ENCODE peak calls at places on chromosomes 1 and 21, in ten cellular contexts. One of them, this sample, is unnamed.

GRCh38 chr1:17168480-17168878 is 36.4 kb upstream of the PADI1 start:
- DNase-seq in astrocyte of the spinal cord: peak; percentile 91
- DNase-seq in choroid plexus epithelial cell: peak; percentile 76
- DNase-seq in WERI-Rb-1: no peak
- DNase-seq in fibroblast of mammary gland: peak; percentile 52
- DNase-seq in fibroblast of lung: peak; percentile 48
- DNase-seq in A549: no peak
- DNase-seq in GM06990: no peak
- DNase-seq in endodermal cell: no peak
- DNase-seq in K562: no peak
- DNase-seq in this sample: peak; percentile 70

GRCh38 chr1:7432102-7432895 is 338.8 kb upstream of the VAMP3 start:
- DNase-seq in endodermal cell: no peak
- DNase-seq in K562: no peak
- DNase-seq in fibroblast of lung: no peak
- DNase-seq in fibroblast of mammary gland: no peak
- DNase-seq in GM06990: no peak
- DNase-seq in WERI-Rb-1: no peak
- DNase-seq in astrocyte of the spinal cord: no peak
- DNase-seq in A549: no peak
- DNase-seq in choroid plexus epithelial cell: no peak
- DNase-seq in this sample: no peak

GRCh38 chr1:23745515-23745914 is 2.2 kb downstream of the ELOA start:
- DNase-seq in WERI-Rb-1: no peak
- DNase-seq in endodermal cell: no peak
- DNase-seq in fibroblast of mammary gland: peak; percentile 59
- DNase-seq in K562: peak; percentile 63
- DNase-seq in GM06990: no peak
- DNase-seq in choroid plexus epithelial cell: peak; percentile 70
- DNase-seq in fibroblast of lung: peak; percentile 58
- DNase-seq in A549: peak; percentile 74
- DNase-seq in astrocyte of the spinal cord: peak; percentile 18
- DNase-seq in this sample: peak; percentile 56

GRCh38 chr1:244096691-244097090 is 45.6 kb downstream of the ZBTB18 start:
- DNase-seq in choroid plexus epithelial cell: no peak
- DNase-seq in K562: no peak
- DNase-seq in GM06990: no peak
- DNase-seq in fibroblast of lung: no peak
- DNase-seq in WERI-Rb-1: no peak
- DNase-seq in fibroblast of mammary gland: no peak
- DNase-seq in A549: no peak
- DNase-seq in endodermal cell: no peak
- DNase-seq in astrocyte of the spinal cord: no peak
- DNase-seq in this sample: no peak

GRCh38 chr1:207152792-207153434 is 48.9 kb downstream of the C4BPA start:
- DNase-seq in fibroblast of lung: no peak
- DNase-seq in A549: no peak
- DNase-seq in K562: peak; percentile 20
- DNase-seq in GM06990: no peak
- DNase-seq in astrocyte of the spinal cord: no peak
- DNase-seq in endodermal cell: peak; percentile 52
- DNase-seq in choroid plexus epithelial cell: no peak
- DNase-seq in WERI-Rb-1: no peak
- DNase-seq in fibroblast of mammary gland: no peak
- DNase-seq in this sample: no peak

GRCh38 chr1:234772345-234773147 is 162.6 kb upstream of the IRF2BP2 start:
- DNase-seq in fibroblast of mammary gland: peak; percentile 98
- DNase-seq in WERI-Rb-1: peak; percentile 73
- DNase-seq in fibroblast of lung: peak; percentile 96
- DNase-seq in K562: peak; percentile 88
- DNase-seq in GM06990: peak; percentile 84
- DNase-seq in astrocyte of the spinal cord: peak; percentile 99
- DNase-seq in endodermal cell: peak; percentile 79
- DNase-seq in choroid plexus epithelial cell: peak; percentile 99
- DNase-seq in A549: peak; percentile 98
- DNase-seq in this sample: peak; percentile 98

GRCh38 chr1:42142894-42143675 is 10.1 kb upstream of the GUCA2B start:
- DNase-seq in choroid plexus epithelial cell: peak; percentile 7
- DNase-seq in fibroblast of lung: no peak
- DNase-seq in A549: no peak
- DNase-seq in fibroblast of mammary gland: peak; percentile 6
- DNase-seq in GM06990: no peak
- DNase-seq in WERI-Rb-1: no peak
- DNase-seq in endodermal cell: peak; percentile 37
- DNase-seq in K562: no peak
- DNase-seq in astrocyte of the spinal cord: no peak
- DNase-seq in this sample: peak; percentile 36

GRCh38 chr1:235366286-235366685 is 941 bp upstream of the TBCE start:
- DNase-seq in choroid plexus epithelial cell: no peak
- DNase-seq in GM06990: no peak
- DNase-seq in K562: peak; percentile 62
- DNase-seq in endodermal cell: no peak
- DNase-seq in WERI-Rb-1: peak; percentile 7
- DNase-seq in A549: no peak
- DNase-seq in fibroblast of mammary gland: no peak
- DNase-seq in fibroblast of lung: no peak
- DNase-seq in astrocyte of the spinal cord: no peak
- DNase-seq in this sample: no peak

GRCh38 chr1:28862571-28863403 is 50.8 kb downstream of the OPRD1 start:
- DNase-seq in astrocyte of the spinal cord: no peak
- DNase-seq in K562: no peak
- DNase-seq in A549: no peak
- DNase-seq in fibroblast of mammary gland: no peak
- DNase-seq in endodermal cell: no peak
- DNase-seq in GM06990: no peak
- DNase-seq in fibroblast of lung: no peak
- DNase-seq in WERI-Rb-1: no peak
- DNase-seq in choroid plexus epithelial cell: no peak
- DNase-seq in this sample: no peak

GRCh38 chr1:202105571-202106339 is 17.0 kb upstream of the GPR37L1 start:
- DNase-seq in astrocyte of the spinal cord: peak; percentile 61
- DNase-seq in K562: peak; percentile 92
- DNase-seq in A549: peak; percentile 91
- DNase-seq in fibroblast of lung: peak; percentile 40
- DNase-seq in endodermal cell: peak; percentile 94
- DNase-seq in WERI-Rb-1: peak; percentile 92
- DNase-seq in GM06990: no peak
- DNase-seq in fibroblast of mammary gland: no peak
- DNase-seq in choroid plexus epithelial cell: peak; percentile 67
- DNase-seq in this sample: peak; percentile 72

GRCh38 chr1:95659166-95659565 is 425.2 kb downstream of the RWDD3 start:
- DNase-seq in WERI-Rb-1: no peak
- DNase-seq in A549: no peak
- DNase-seq in fibroblast of lung: no peak
- DNase-seq in K562: no peak
- DNase-seq in astrocyte of the spinal cord: no peak
- DNase-seq in GM06990: no peak
- DNase-seq in fibroblast of mammary gland: no peak
- DNase-seq in endodermal cell: no peak
- DNase-seq in choroid plexus epithelial cell: no peak
- DNase-seq in this sample: no peak

GRCh38 chr21:37176716-37177115 is 90.4 kb downstream of the VPS26C start:
- DNase-seq in fibroblast of lung: no peak
- DNase-seq in GM06990: no peak
- DNase-seq in A549: no peak
- DNase-seq in choroid plexus epithelial cell: no peak
- DNase-seq in astrocyte of the spinal cord: no peak
- DNase-seq in WERI-Rb-1: no peak
- DNase-seq in endodermal cell: no peak
- DNase-seq in K562: peak; percentile 16
- DNase-seq in fibroblast of mammary gland: peak; percentile 22
- DNase-seq in this sample: no peak

GRCh38 chr1:229970714-229971113 is 96.3 kb upstream of the GALNT2 start:
- DNase-seq in A549: no peak
- DNase-seq in K562: no peak
- DNase-seq in WERI-Rb-1: no peak
- DNase-seq in fibroblast of mammary gland: no peak
- DNase-seq in GM06990: no peak
- DNase-seq in choroid plexus epithelial cell: no peak
- DNase-seq in astrocyte of the spinal cord: no peak
- DNase-seq in endodermal cell: no peak
- DNase-seq in fibroblast of lung: no peak
- DNase-seq in this sample: peak; percentile 57

GRCh38 chr21:33152228-33153130 is 77.3 kb upstream of the IFNAR2 start:
- DNase-seq in fibroblast of mammary gland: no peak
- DNase-seq in K562: no peak
- DNase-seq in astrocyte of the spinal cord: no peak
- DNase-seq in endodermal cell: no peak
- DNase-seq in choroid plexus epithelial cell: no peak
- DNase-seq in GM06990: no peak
- DNase-seq in WERI-Rb-1: peak; percentile 77
- DNase-seq in fibroblast of lung: no peak
- DNase-seq in A549: no peak
- DNase-seq in this sample: no peak

GRCh38 chr21:35529141-35529863 is 480.2 kb upstream of the RUNX1 start:
- DNase-seq in WERI-Rb-1: no peak
- DNase-seq in choroid plexus epithelial cell: peak; percentile 86
- DNase-seq in fibroblast of lung: peak; percentile 58
- DNase-seq in K562: no peak
- DNase-seq in astrocyte of the spinal cord: peak; percentile 71
- DNase-seq in endodermal cell: no peak
- DNase-seq in fibroblast of mammary gland: no peak
- DNase-seq in GM06990: no peak
- DNase-seq in A549: no peak
- DNase-seq in this sample: no peak

GRCh38 chr1:25360596-25361581 is 22.8 kb downstream of the TMEM50A start:
- DNase-seq in endodermal cell: no peak
- DNase-seq in fibroblast of lung: peak; percentile 70
- DNase-seq in WERI-Rb-1: no peak
- DNase-seq in A549: no peak
- DNase-seq in GM06990: no peak
- DNase-seq in astrocyte of the spinal cord: peak; percentile 73
- DNase-seq in choroid plexus epithelial cell: peak; percentile 76
- DNase-seq in fibroblast of mammary gland: peak; percentile 82
- DNase-seq in K562: peak; percentile 60
- DNase-seq in this sample: no peak

DNA sequence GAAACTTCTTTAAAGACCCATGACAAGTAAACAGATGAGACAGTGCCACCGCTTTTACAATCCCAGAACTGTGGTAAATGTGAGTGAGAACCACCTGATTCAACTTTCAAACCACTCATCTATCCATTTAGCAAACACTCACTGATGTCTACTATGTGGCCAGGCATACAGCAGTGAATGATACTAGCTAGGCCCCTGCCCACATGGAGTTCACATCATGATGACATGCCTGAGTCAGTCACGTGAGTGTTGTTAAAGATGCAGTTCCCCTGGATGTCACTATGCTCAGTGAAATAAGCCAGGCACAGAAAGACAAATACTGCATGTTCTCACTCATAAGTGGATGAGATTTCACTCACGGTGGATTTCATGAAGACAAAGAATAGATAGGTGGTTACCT is 28.4 kb downstream of the STX6 start:
- DNase-seq in choroid plexus epithelial cell: peak; percentile 16
- DNase-seq in fibroblast of mammary gland: peak; percentile 35
- DNase-seq in GM06990: no peak
- DNase-seq in fibroblast of lung: no peak
- DNase-seq in WERI-Rb-1: no peak
- DNase-seq in endodermal cell: no peak
- DNase-seq in A549: no peak
- DNase-seq in astrocyte of the spinal cord: no peak
- DNase-seq in K562: peak; percentile 14
- DNase-seq in this sample: no peak
- TF ChIP-seq CTCF in choroid plexus epithelial cell: no peak
- TF ChIP-seq CTCF in fibroblast of mammary gland: no peak
- TF ChIP-seq CTCF in GM06990: no peak
- TF ChIP-seq CTCF in fibroblast of lung: no peak
- TF ChIP-seq CTCF in WERI-Rb-1: no peak
- TF ChIP-seq CTCF in endodermal cell: no peak
- TF ChIP-seq CTCF in A549: no peak
- TF ChIP-seq CTCF in astrocyte of the spinal cord: no peak
- TF ChIP-seq CTCF in K562: no peak
- TF ChIP-seq CTCF in this sample: no peak

DNA sequence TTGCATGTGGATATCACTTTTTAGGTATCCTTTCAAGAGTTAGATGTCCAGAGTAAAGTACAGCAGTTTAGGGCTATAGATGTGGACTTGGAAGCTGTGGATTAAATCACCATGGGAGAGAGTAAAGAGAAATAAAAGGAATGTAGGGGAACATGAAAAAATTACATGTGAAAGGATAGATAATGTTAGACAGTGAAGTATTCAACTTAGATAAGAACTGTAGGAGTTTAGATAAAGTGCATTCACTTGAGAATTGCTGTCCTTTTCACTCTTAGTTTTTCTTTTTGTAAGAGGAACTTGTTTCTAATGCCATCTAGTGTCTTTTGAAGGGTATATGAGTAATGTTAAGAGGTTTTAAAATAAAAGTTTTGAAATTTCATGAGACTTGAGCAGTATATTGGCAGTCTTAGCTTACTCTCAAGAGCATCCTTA is 40.1 kb downstream of the MAST2 start:
- DNase-seq in WERI-Rb-1: no peak
- DNase-seq in fibroblast of mammary gland: peak; percentile 55
- DNase-seq in A549: no peak
- DNase-seq in astrocyte of the spinal cord: peak; percentile 56
- DNase-seq in fibroblast of lung: peak; percentile 74
- DNase-seq in GM06990: no peak
- DNase-seq in K562: peak; percentile 13
- DNase-seq in choroid plexus epithelial cell: peak; percentile 77
- DNase-seq in endodermal cell: no peak
- DNase-seq in this sample: no peak
- H3K4me3 ChIP-seq in WERI-Rb-1: no peak overlapping the region
- H3K4me3 ChIP-seq in fibroblast of mammary gland: no peak overlapping the region
- H3K4me3 ChIP-seq in A549: no peak overlapping the region
- H3K4me3 ChIP-seq in astrocyte of the spinal cord: no peak overlapping the region
- H3K4me3 ChIP-seq in fibroblast of lung: no peak overlapping the region
- H3K4me3 ChIP-seq in GM06990: no peak overlapping the region
- H3K4me3 ChIP-seq in K562: no peak overlapping the region
- H3K4me3 ChIP-seq in choroid plexus epithelial cell: no peak overlapping the region
- H3K4me3 ChIP-seq in endodermal cell: no peak overlapping the region
- H3K4me3 ChIP-seq in this sample: no peak overlapping the region

GRCh38 chr1:118396279-118396678 is 211.3 kb upstream of the SPAG17 start:
- DNase-seq in WERI-Rb-1: no peak
- DNase-seq in fibroblast of lung: no peak
- DNase-seq in GM06990: no peak
- DNase-seq in fibroblast of mammary gland: no peak
- DNase-seq in endodermal cell: no peak
- DNase-seq in astrocyte of the spinal cord: no peak
- DNase-seq in choroid plexus epithelial cell: no peak
- DNase-seq in K562: no peak
- DNase-seq in A549: no peak
- DNase-seq in this sample: no peak
- TF ChIP-seq CTCF in WERI-Rb-1: no peak
- TF ChIP-seq CTCF in fibroblast of lung: no peak
- TF ChIP-seq CTCF in GM06990: no peak
- TF ChIP-seq CTCF in fibroblast of mammary gland: no peak
- TF ChIP-seq CTCF in endodermal cell: no peak
- TF ChIP-seq CTCF in astrocyte of the spinal cord: no peak
- TF ChIP-seq CTCF in choroid plexus epithelial cell: no peak
- TF ChIP-seq CTCF in K562: no peak
- TF ChIP-seq CTCF in A549: no peak
- TF ChIP-seq CTCF in this sample: no peak

DNA sequence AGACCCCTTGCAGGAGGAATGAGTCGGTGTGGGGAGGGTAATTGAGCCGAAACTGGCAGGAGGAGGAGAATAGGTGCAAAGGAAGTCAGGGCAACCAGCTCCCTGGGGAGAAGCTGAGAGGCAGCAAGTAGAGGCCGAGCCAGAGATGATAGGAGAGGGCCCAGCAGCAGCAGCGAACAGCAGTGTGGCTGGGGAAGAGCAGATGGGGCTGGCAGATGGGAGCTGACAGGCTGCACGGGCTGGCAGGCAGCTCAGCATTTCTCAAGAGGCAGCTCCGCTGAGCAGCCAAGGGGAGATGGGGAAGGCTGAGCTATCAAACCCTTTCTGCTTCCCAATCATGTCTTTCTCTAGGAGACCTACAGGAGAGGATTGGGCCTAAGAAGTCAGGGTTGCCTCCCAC is 158.2 kb downstream of the TRIM33 start:
- DNase-seq in A549: no peak
- DNase-seq in fibroblast of mammary gland: no peak
- DNase-seq in K562: no peak
- DNase-seq in WERI-Rb-1: peak; percentile 89
- DNase-seq in choroid plexus epithelial cell: peak; percentile 2
- DNase-seq in endodermal cell: no peak
- DNase-seq in GM06990: no peak
- DNase-seq in astrocyte of the spinal cord: no peak
- DNase-seq in fibroblast of lung: peak; percentile 31
- DNase-seq in this sample: peak; percentile 12
- H3K4me3 ChIP-seq in A549: no peak overlapping the region
- H3K4me3 ChIP-seq in fibroblast of mammary gland: no peak overlapping the region
- H3K4me3 ChIP-seq in K562: no peak overlapping the region
- H3K4me3 ChIP-seq in WERI-Rb-1: peak overlapping the region; percentile 17
- H3K4me3 ChIP-seq in choroid plexus epithelial cell: no peak overlapping the region
- H3K4me3 ChIP-seq in endodermal cell: no peak overlapping the region
- H3K4me3 ChIP-seq in GM06990: no peak overlapping the region
- H3K4me3 ChIP-seq in astrocyte of the spinal cord: no peak overlapping the region
- H3K4me3 ChIP-seq in fibroblast of lung: no peak overlapping the region
- H3K4me3 ChIP-seq in this sample: no peak overlapping the region